ENCODE peak calls at places on chromosomes 12 and 14, in nine cellular contexts. Q, R, P, N, W, Z, F, C and G are unnamed samples.

GRCh38 chr12:7806863-7807487 is 17.8 kb downstream of the NANOG start:
- DNase-seq in Q (peak; percentile 49), R (peak; percentile 76), P (peak; percentile 69), N (peak; percentile 85), W (peak; percentile 33), Z (peak; percentile 67), F (peak; percentile 61), C (peak; percentile 68), G (peak; percentile 80)

GRCh38 chr12:85036241-85036707 is at the start of the genes LRRIQ1 and TSPAN19:
- DNase-seq in Q (peak; percentile 36), R (peak; percentile 93), P (peak; percentile 90), N (peak; percentile 92), W (peak; percentile 53), Z (peak; percentile 75), F (peak; percentile 79), C (peak; percentile 56), G (peak; percentile 93)

GRCh38 chr12:130427381-130427887 is 89.7 kb downstream of the PIWIL1 start:
- DNase-seq in Q (no peak), R (no peak), P (peak; percentile 13), N (no peak), W (no peak), Z (no peak), F (no peak), C (no peak), G (no peak)

GRCh38 chr12:64696065-64696741 is 63.0 kb downstream of the GNS start:
- DNase-seq in Q (no peak), R (no peak), P (no peak), N (no peak), W (no peak), Z (peak; percentile 41), F (peak; percentile 43), C (no peak), G (no peak)

GRCh38 chr14:89012272-89013097 is 188.0 kb downstream of the TTC8 start:
- DNase-seq in Q (no peak), R (peak; percentile 44), P (no peak), N (no peak), W (no peak), Z (no peak), F (no peak), C (no peak), G (no peak)

GRCh38 chr12:41277019-41277770 is 89.1 kb downstream of the PDZRN4 start:
- DNase-seq in Q (no peak), R (peak; percentile 78), P (peak; percentile 55), N (peak; percentile 16), W (no peak), Z (peak; percentile 49), F (peak; percentile 52), C (no peak), G (peak; percentile 56)

GRCh38 chr12:39006286-39006685 is 100.9 kb upstream of the CPNE8 start:
- DNase-seq in Q (no peak), R (no peak), P (no peak), N (no peak), W (no peak), Z (no peak), F (no peak), C (no peak), G (no peak)

GRCh38 chr12:65612440-65612839 is 211.8 kb upstream of the HMGA2 start:
- DNase-seq in Q (no peak), R (no peak), P (no peak), N (no peak), W (no peak), Z (no peak), F (no peak), C (no peak), G (no peak)

GRCh38 chr12:50006754-50007442 is 18.4 kb downstream of the RACGAP1 start:
- DNase-seq in Q (no peak), R (no peak), P (peak; percentile 31), N (no peak), W (no peak), Z (peak; percentile 62), F (peak; percentile 49), C (no peak), G (no peak)

GRCh38 chr14:37447883-37448391 is 147.1 kb downstream of the FOXA1 start:
- DNase-seq in Q (no peak), R (no peak), P (no peak), N (no peak), W (no peak), Z (no peak), F (no peak), C (no peak), G (no peak)

GRCh38 chr14:101705733-101706508 is 55.6 kb upstream of the PPP2R5C start:
- DNase-seq in Q (no peak), R (no peak), P (no peak), N (peak; percentile 91), W (peak; percentile 26), Z (peak; percentile 14), F (no peak), C (peak; percentile 85), G (peak; percentile 46)

GRCh38 chr12:122244565-122245371 is 18.9 kb upstream of the DIABLO start:
- DNase-seq in Q (no peak), R (no peak), P (no peak), N (no peak), W (no peak), Z (no peak), F (no peak), C (no peak), G (no peak)

GRCh38 chr12:126554599-126554998 is 1489.4 kb downstream of the AACS start:
- DNase-seq in Q (no peak), R (no peak), P (no peak), N (no peak), W (no peak), Z (no peak), F (no peak), C (no peak), G (no peak)

GRCh38 chr12:88411689-88412088 is 168.6 kb downstream of the KITLG start:
- DNase-seq in Q (no peak), R (no peak), P (no peak), N (no peak), W (no peak), Z (peak; percentile 47), F (no peak), C (no peak), G (no peak)

GRCh38 chr14:49297102-49297501 is 289.1 kb downstream of the RPS29 start:
- DNase-seq in Q (no peak), R (no peak), P (no peak), N (no peak), W (no peak), Z (no peak), F (no peak), C (no peak), G (no peak)

GRCh38 chr12:10617868-10618267 is 4.5 kb upstream of the MAGOHB start:
- DNase-seq in Q (no peak), R (no peak), P (no peak), N (no peak), W (no peak), Z (peak; percentile 56), F (peak; percentile 10), C (no peak), G (no peak)

GRCh38 chr14:73173092-73173735 is 36.9 kb downstream of the PSEN1 start:
- DNase-seq in Q (no peak), R (no peak), P (peak; percentile 44), N (no peak), W (no peak), Z (peak; percentile 61), F (peak; percentile 65), C (no peak), G (no peak)

GRCh38 chr12:126397071-126397571 is 1331.9 kb downstream of the AACS start:
- DNase-seq in Q (no peak), R (no peak), P (no peak), N (no peak), W (no peak), Z (peak; percentile 52), F (no peak), C (no peak), G (no peak)

GRCh38 chr14:68232643-68233055 is 413.1 kb downstream of the RAD51B start:
- DNase-seq in Q (no peak), R (no peak), P (no peak), N (no peak), W (peak; percentile 70), Z (peak; percentile 97), F (peak; percentile 99), C (no peak), G (peak; percentile 27)

GRCh38 chr14:74541225-74541624 is 47.7 kb downstream of the ISCA2 start:
- DNase-seq in Q (no peak), R (no peak), P (no peak), N (no peak), W (no peak), Z (no peak), F (no peak), C (no peak), G (no peak)

GRCh38 chr12:76688627-76689026 is 75.3 kb upstream of the ZDHHC17 start:
- DNase-seq in Q (no peak), R (no peak), P (peak; percentile 46), N (no peak), W (no peak), Z (no peak), F (no peak), C (no peak), G (peak; percentile 31)

GRCh38 chr12:29565727-29566126 is 68.2 kb upstream of the OVCH1 start:
- DNase-seq in Q (no peak), R (no peak), P (no peak), N (no peak), W (no peak), Z (no peak), F (no peak), C (no peak), G (no peak)

GRCh38 chr12:65306229-65306602 is 27.7 kb downstream of the MSRB3 start:
- DNase-seq in Q (no peak), R (no peak), P (no peak), N (no peak), W (no peak), Z (no peak), F (peak; percentile 48), C (no peak), G (no peak)

GRCh38 chr12:93848453-93849120 is 171.4 kb downstream of the CRADD start:
- DNase-seq in Q (no peak), R (no peak), P (no peak), N (no peak), W (peak; percentile 15), Z (no peak), F (no peak), C (no peak), G (no peak)

GRCh38 chr14:104576607-104577332 is 2.8 kb upstream of the C14orf180 start:
- DNase-seq in Q (no peak), R (peak; percentile 73), P (no peak), N (peak; percentile 42), W (no peak), Z (no peak), F (no peak), C (no peak), G (no peak)

GRCh38 chr12:114668151-114668891 is 15.7 kb downstream of the TBX3 start:
- DNase-seq in Q (peak; percentile 59), R (peak; percentile 74), P (peak; percentile 73), N (peak; percentile 96), W (peak; percentile 35), Z (peak; percentile 79), F (peak; percentile 84), C (peak; percentile 76), G (peak; percentile 71)

GRCh38 chr12:7869137-7869536 is 3.6 kb downstream of the SLC2A14 start:
- DNase-seq in Q (no peak), R (no peak), P (no peak), N (no peak), W (no peak), Z (peak; percentile 92), F (peak; percentile 64), C (no peak), G (no peak)

GRCh38 chr12:76942276-76942675 is 63.5 kb upstream of the CSRP2 start:
- DNase-seq in Q (no peak), R (no peak), P (no peak), N (no peak), W (no peak), Z (peak; percentile 90), F (peak; percentile 69), C (no peak), G (no peak)

GRCh38 chr12:49515266-49515665 is 23.6 kb upstream of the KCNH3 start:
- DNase-seq in Q (no peak), R (no peak), P (no peak), N (no peak), W (no peak), Z (peak; percentile 68), F (peak; percentile 90), C (no peak), G (no peak)

GRCh38 chr12:113788020-113788856 is 177.9 kb downstream of the RBM19 start:
- DNase-seq in Q (no peak), R (no peak), P (no peak), N (no peak), W (no peak), Z (peak; percentile 21), F (peak; percentile 35), C (no peak), G (no peak)

GRCh38 chr12:42798811-42799438 is 209.4 kb upstream of the PRICKLE1 start:
- DNase-seq in Q (no peak), R (no peak), P (no peak), N (no peak), W (no peak), Z (peak; percentile 49), F (peak; percentile 76), C (no peak), G (no peak)